ENCODE peak calls at places on chromosomes 3 and 15, in five cellular contexts. One of them, this sample, is unnamed.

GRCh38 chr15:85874236-85874635 is 79.5 kb upstream of the KLHL25 start:
- DNase-seq in ACHN: no peak
- DNase-seq in amniotic stem cell: no peak
- DNase-seq in neural crest cell: no peak
- DNase-seq in foreskin fibroblast: no peak
- DNase-seq in this sample: no peak

GRCh38 chr3:64039972-64040733 is 16.9 kb upstream of the PSMD6 start:
- DNase-seq in amniotic stem cell: no peak
- DNase-seq in neural crest cell: no peak
- DNase-seq in ACHN: no peak
- DNase-seq in foreskin fibroblast: no peak
- DNase-seq in this sample: no peak

GRCh38 chr15:66099950-66100671 is 153.4 kb downstream of the MEGF11 start:
- DNase-seq in amniotic stem cell: no peak
- DNase-seq in neural crest cell: no peak
- DNase-seq in foreskin fibroblast: no peak
- DNase-seq in ACHN: no peak
- DNase-seq in this sample: no peak

GRCh38 chr15:76321171-76321570 is 9.9 kb upstream of the ETFA start:
- DNase-seq in neural crest cell: no peak
- DNase-seq in amniotic stem cell: no peak
- DNase-seq in ACHN: no peak
- DNase-seq in foreskin fibroblast: no peak
- DNase-seq in this sample: no peak

GRCh38 chr3:149152420-149152819 is 23.0 kb downstream of the HPS3 start:
- DNase-seq in neural crest cell: no peak
- DNase-seq in foreskin fibroblast: peak
- DNase-seq in ACHN: no peak
- DNase-seq in amniotic stem cell: no peak
- DNase-seq in this sample: no peak

GRCh38 chr15:27492021-27492621 is 521.1 kb downstream of the GABRG3 start:
- DNase-seq in ACHN: no peak
- DNase-seq in foreskin fibroblast: peak
- DNase-seq in neural crest cell: no peak
- DNase-seq in amniotic stem cell: no peak
- DNase-seq in this sample: no peak

GRCh38 chr3:45988804-45989203 is 6.8 kb downstream of the FYCO1 start:
- DNase-seq in foreskin fibroblast: peak
- DNase-seq in amniotic stem cell: peak
- DNase-seq in neural crest cell: no peak
- DNase-seq in ACHN: no peak
- DNase-seq in this sample: no peak

GRCh38 chr15:76986743-76987142 is 8.2 kb upstream of the PSTPIP1 start:
- DNase-seq in neural crest cell: no peak
- DNase-seq in ACHN: no peak
- DNase-seq in foreskin fibroblast: no peak
- DNase-seq in amniotic stem cell: no peak
- DNase-seq in this sample: no peak

GRCh38 chr3:178785961-178786360 is 249.7 kb downstream of the KCNMB2 start:
- DNase-seq in ACHN: no peak
- DNase-seq in foreskin fibroblast: no peak
- DNase-seq in amniotic stem cell: no peak
- DNase-seq in neural crest cell: no peak
- DNase-seq in this sample: no peak

GRCh38 chr15:28274635-28275034 is 47.3 kb downstream of the HERC2 start:
- DNase-seq in foreskin fibroblast: no peak
- DNase-seq in ACHN: no peak
- DNase-seq in neural crest cell: no peak
- DNase-seq in amniotic stem cell: no peak
- DNase-seq in this sample: no peak

GRCh38 chr3:125059488-125060245 is 3.9 kb upstream of the HEG1 start:
- DNase-seq in foreskin fibroblast: no peak
- DNase-seq in ACHN: peak
- DNase-seq in amniotic stem cell: no peak
- DNase-seq in neural crest cell: no peak
- DNase-seq in this sample: no peak

GRCh38 chr15:27339138-27339537 is 368.2 kb downstream of the GABRG3 start:
- DNase-seq in ACHN: no peak
- DNase-seq in foreskin fibroblast: no peak
- DNase-seq in amniotic stem cell: no peak
- DNase-seq in neural crest cell: no peak
- DNase-seq in this sample: peak

GRCh38 chr3:185362850-185363661 is at the start of gene MAP3K13:
- DNase-seq in neural crest cell: peak
- DNase-seq in amniotic stem cell: peak
- DNase-seq in foreskin fibroblast: peak
- DNase-seq in ACHN: peak
- DNase-seq in this sample: peak

GRCh38 chr3:42351221-42351620 is 59.2 kb downstream of the LYZL4 start:
- DNase-seq in ACHN: no peak
- DNase-seq in neural crest cell: no peak
- DNase-seq in amniotic stem cell: no peak
- DNase-seq in foreskin fibroblast: peak
- DNase-seq in this sample: no peak

GRCh38 chr15:74950078-74951000 is 6.2 kb downstream of the RPP25 start:
- DNase-seq in amniotic stem cell: peak
- DNase-seq in ACHN: peak
- DNase-seq in neural crest cell: peak
- DNase-seq in foreskin fibroblast: peak
- DNase-seq in this sample: peak

GRCh38 chr15:65447145-65447544 is 24.4 kb upstream of the IGDCC4 start:
- DNase-seq in foreskin fibroblast: no peak
- DNase-seq in ACHN: no peak
- DNase-seq in amniotic stem cell: no peak
- DNase-seq in neural crest cell: no peak
- DNase-seq in this sample: no peak

GRCh38 chr15:89141885-89142284 is 53.6 kb downstream of the ABHD2 start:
- DNase-seq in foreskin fibroblast: no peak
- DNase-seq in amniotic stem cell: no peak
- DNase-seq in ACHN: no peak
- DNase-seq in neural crest cell: no peak
- DNase-seq in this sample: no peak

GRCh38 chr3:60584250-60584649 is 667.0 kb downstream of the FHIT start:
- DNase-seq in foreskin fibroblast: no peak
- DNase-seq in amniotic stem cell: no peak
- DNase-seq in ACHN: no peak
- DNase-seq in neural crest cell: no peak
- DNase-seq in this sample: no peak

GRCh38 chr3:101854608-101855304 is 5.4 kb downstream of the NFKBIZ start:
- DNase-seq in foreskin fibroblast: no peak
- DNase-seq in amniotic stem cell: no peak
- DNase-seq in ACHN: no peak
- DNase-seq in neural crest cell: no peak
- DNase-seq in this sample: no peak

GRCh38 chr3:30302027-30302426 is 304.4 kb upstream of the TGFBR2 start:
- DNase-seq in amniotic stem cell: no peak
- DNase-seq in foreskin fibroblast: no peak
- DNase-seq in ACHN: no peak
- DNase-seq in neural crest cell: no peak
- DNase-seq in this sample: no peak

GRCh38 chr15:67409175-67409574 is 111.8 kb upstream of the C15orf61 start:
- DNase-seq in neural crest cell: no peak
- DNase-seq in ACHN: no peak
- DNase-seq in foreskin fibroblast: no peak
- DNase-seq in amniotic stem cell: no peak
- DNase-seq in this sample: no peak

GRCh38 chr3:124351430-124352142 is 359.7 kb upstream of the ROPN1 start:
- DNase-seq in ACHN: peak
- DNase-seq in neural crest cell: peak
- DNase-seq in amniotic stem cell: peak
- DNase-seq in foreskin fibroblast: peak
- DNase-seq in this sample: peak

GRCh38 chr15:88603885-88604284 is 17.3 kb upstream of the AEN start:
- DNase-seq in neural crest cell: no peak
- DNase-seq in foreskin fibroblast: no peak
- DNase-seq in ACHN: no peak
- DNase-seq in amniotic stem cell: no peak
- DNase-seq in this sample: no peak

GRCh38 chr3:141050913-141051632 is at the start of gene SPSB4:
- DNase-seq in amniotic stem cell: no peak
- DNase-seq in neural crest cell: peak
- DNase-seq in foreskin fibroblast: peak
- DNase-seq in ACHN: peak
- DNase-seq in this sample: peak

GRCh38 chr3:172808969-172809546 is 58.5 kb downstream of the ECT2 start:
- DNase-seq in ACHN: peak
- DNase-seq in neural crest cell: no peak
- DNase-seq in amniotic stem cell: no peak
- DNase-seq in foreskin fibroblast: peak
- DNase-seq in this sample: peak

GRCh38 chr3:44954962-44955361 is 21.0 kb downstream of the ZDHHC3 start:
- DNase-seq in amniotic stem cell: no peak
- DNase-seq in foreskin fibroblast: peak
- DNase-seq in ACHN: no peak
- DNase-seq in neural crest cell: no peak
- DNase-seq in this sample: no peak

GRCh38 chr3:160400631-160401150 is 1.2 kb downstream of the SMC4 start:
- DNase-seq in amniotic stem cell: no peak
- DNase-seq in ACHN: no peak
- DNase-seq in foreskin fibroblast: no peak
- DNase-seq in neural crest cell: peak
- DNase-seq in this sample: peak

GRCh38 chr3:32410367-32411246 is 19.0 kb downstream of the CMTM7 start:
- DNase-seq in neural crest cell: peak
- DNase-seq in amniotic stem cell: no peak
- DNase-seq in ACHN: no peak
- DNase-seq in foreskin fibroblast: no peak
- DNase-seq in this sample: no peak

GRCh38 chr15:44722011-44722410 is 10.7 kb downstream of the B2M start:
- DNase-seq in ACHN: no peak
- DNase-seq in foreskin fibroblast: no peak
- DNase-seq in neural crest cell: no peak
- DNase-seq in amniotic stem cell: no peak
- DNase-seq in this sample: no peak

GRCh38 chr3:102174312-102174712 is 260.5 kb upstream of the ZPLD1 start:
- DNase-seq in ACHN: peak
- DNase-seq in amniotic stem cell: peak
- DNase-seq in neural crest cell: no peak
- DNase-seq in foreskin fibroblast: peak
- DNase-seq in this sample: peak

GRCh38 chr3:190617185-190617584 is 103.3 kb downstream of the IL1RAP start:
- DNase-seq in foreskin fibroblast: no peak
- DNase-seq in ACHN: no peak
- DNase-seq in neural crest cell: no peak
- DNase-seq in amniotic stem cell: no peak
- DNase-seq in this sample: no peak

This sample was measured in SW480.